ENCODE peak calls at places on chromosome 14, in seven cellular contexts. K, Z, I, D, C, E and H are unnamed samples.

GRCh38 chr14:24080888-24081738 is 9.8 kb downstream of the CPNE6 start:
- DNase-seq in E (peak; percentile 51), K (peak; percentile 79), D (no peak), C (peak; percentile 29), Z (no peak), I (no peak), H (peak; percentile 63)

GRCh38 chr14:99035268-99035667 is 236.7 kb downstream of the BCL11B start:
- DNase-seq in E (no peak), I (no peak), Z (no peak), K (no peak), D (no peak), C (no peak), H (peak; percentile 16)

GRCh38 chr14:47744155-47744554 is 68.8 kb upstream of the MDGA2 start:
- DNase-seq in Z (no peak), C (no peak), D (no peak), K (no peak), I (no peak), E (no peak), H (no peak)

GRCh38 chr14:72699433-72699832 is 194.5 kb downstream of the DPF3 start:
- DNase-seq in K (no peak), C (no peak), D (no peak), E (no peak), Z (no peak), I (no peak), H (no peak)

GRCh38 chr14:76500011-76500410 is 124.1 kb downstream of the ESRRB start:
- DNase-seq in E (no peak), C (no peak), K (no peak), D (no peak), I (no peak), Z (peak; percentile 20), H (peak; percentile 71)

GRCh38 chr14:95361373-95362179 is 41.9 kb upstream of the CLMN start:
- DNase-seq in I (no peak), K (peak; percentile 94), E (peak; percentile 32), Z (no peak), C (no peak), D (peak; percentile 72), H (peak; percentile 94)

GRCh38 chr14:77509366-77509765 is 10.8 kb upstream of the ISM2 start:
- DNase-seq in K (no peak), D (no peak), E (no peak), I (no peak), C (no peak), Z (no peak), H (no peak)

GRCh38 chr14:72766296-72766695 is 127.6 kb downstream of the DPF3 start:
- DNase-seq in C (no peak), I (no peak), D (no peak), E (peak; percentile 65), Z (no peak), K (no peak), H (no peak)

GRCh38 chr14:97299661-97300060 is 502.5 kb downstream of the VRK1 start:
- DNase-seq in K (peak; percentile 59), D (no peak), I (no peak), E (no peak), C (no peak), Z (no peak), H (peak; percentile 41)

GRCh38 chr14:93731753-93732152 is 56.5 kb downstream of the PRIMA1 start:
- DNase-seq in K (no peak), D (no peak), I (no peak), Z (no peak), C (no peak), E (no peak), H (no peak)

GRCh38 chr14:74417611-74418010 is 8.4 kb downstream of the SYNDIG1L start:
- DNase-seq in C (no peak), K (no peak), E (no peak), Z (no peak), I (no peak), D (no peak), H (peak; percentile 97)

GRCh38 chr14:99415496-99416281 is 65.0 kb downstream of the SETD3 start:
- DNase-seq in E (peak; percentile 80), Z (peak; percentile 82), C (peak; percentile 89), I (peak; percentile 80), D (no peak), K (peak; percentile 66), H (peak; percentile 92)

GRCh38 chr14:39228044-39228443 is 5.7 kb upstream of the MIA2 start:
- DNase-seq in E (no peak), K (no peak), I (no peak), D (no peak), Z (no peak), C (no peak), H (no peak)

GRCh38 chr14:69850736-69851112 is 28.5 kb upstream of the SMOC1 start:
- DNase-seq in E (no peak), C (no peak), I (no peak), K (no peak), D (no peak), Z (no peak), H (no peak)

GRCh38 chr14:99314623-99315022 is 42.6 kb upstream of the BCL11B start:
- DNase-seq in I (no peak), Z (no peak), E (no peak), C (no peak), D (no peak), K (no peak), H (no peak)

GRCh38 chr14:90467501-90467900 is 70.7 kb downstream of the CALM1 start:
- DNase-seq in C (no peak), I (no peak), Z (no peak), K (no peak), D (no peak), E (no peak), H (no peak)

GRCh38 chr14:22432348-22432976 is 156.6 kb downstream of the DAD1 start:
- DNase-seq in D (no peak), C (peak; percentile 93), K (no peak), E (no peak), Z (peak; percentile 84), I (no peak), H (no peak)

DNA sequence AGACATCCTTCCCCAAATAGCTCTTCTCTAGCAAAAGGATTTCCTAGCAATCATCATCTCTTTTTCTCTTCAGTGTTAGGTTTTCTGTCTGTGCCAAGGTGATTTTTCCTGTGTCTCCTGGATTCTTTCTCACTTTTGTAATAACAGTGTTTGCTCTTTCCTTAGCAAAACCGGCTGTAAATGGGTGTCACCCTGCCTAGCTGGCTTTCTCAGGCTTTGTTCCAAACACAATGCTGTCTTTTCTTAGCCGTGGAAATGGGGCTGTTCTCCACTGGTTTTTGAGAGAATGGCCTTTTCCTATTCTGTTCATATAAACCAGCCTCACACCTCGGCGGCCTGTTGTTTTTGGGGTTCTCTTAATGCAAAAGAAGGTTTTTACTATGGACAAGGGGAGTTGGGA is 21.9 kb downstream of the JDP2 start:
- DNase-seq in I (no peak), E (no peak), Z (no peak), K (no peak), C (no peak), D (no peak), H (no peak)
- H3K4me1 ChIP-seq in I (peaks cover 22% of the 10 kb centered on the region), E (peaks cover 29% of the 10 kb centered on the region), Z (peaks cover 42% of the 10 kb centered on the region), K (peaks cover 4% of the 10 kb centered on the region), C (peaks cover 41% of the 10 kb centered on the region), D (peaks cover 16% of the 10 kb centered on the region), H (peaks cover 7% of the 10 kb centered on the region)

DNA sequence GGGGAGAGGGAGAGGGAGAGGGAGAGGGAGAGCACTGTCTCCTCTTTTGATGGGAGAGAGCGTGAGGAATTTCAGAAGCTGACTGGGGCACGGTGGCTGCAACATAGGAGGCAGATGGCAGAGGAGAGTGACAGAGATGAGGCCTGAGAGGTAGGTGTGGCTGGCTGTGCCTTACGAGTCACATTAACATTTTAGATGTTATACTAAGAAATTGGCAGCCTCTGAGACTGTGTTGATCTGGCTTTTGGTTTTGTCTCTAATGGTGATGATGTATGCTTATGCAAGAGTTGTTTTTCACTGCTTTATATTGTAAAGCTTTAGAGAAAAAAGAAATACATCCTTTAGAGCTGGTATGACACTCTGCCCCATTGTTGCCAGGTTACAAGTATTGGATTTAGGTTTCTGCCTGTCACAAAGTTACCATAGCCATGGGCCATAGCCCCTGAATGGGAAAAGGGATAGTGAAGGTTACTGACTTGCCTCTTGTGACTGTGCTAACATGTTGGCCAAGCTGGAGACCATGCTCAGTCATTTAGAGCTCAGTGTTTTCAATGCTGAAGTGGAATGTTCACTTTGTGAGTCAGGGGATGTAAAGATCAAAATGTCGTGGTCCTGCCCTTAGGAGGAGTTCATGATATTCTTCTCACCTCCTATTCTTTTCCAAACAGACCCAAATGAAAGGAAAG is 186.2 kb downstream of the SYNE2 start:
- DNase-seq in Z (peak; percentile 12), C (no peak), K (no peak), I (no peak), D (no peak), E (no peak), H (no peak)
- H3K23ac ChIP-seq in Z (no peak overlapping the region), C (no peak overlapping the region), K (no peak overlapping the region), I (no peak overlapping the region), D (no peak overlapping the region), E (no peak overlapping the region), H (no peak overlapping the region)

GRCh38 chr14:100562751-100563150 is 24.5 kb downstream of the BEGAIN start:
- DNase-seq in D (no peak), Z (no peak), E (no peak), K (no peak), I (no peak), C (no peak), H (no peak)

GRCh38 chr14:100558966-100559365 is 28.3 kb downstream of the BEGAIN start:
- DNase-seq in D (no peak), C (no peak), E (no peak), I (no peak), K (no peak), Z (no peak), H (no peak)

GRCh38 chr14:100560471-100560870 is 26.7 kb downstream of the BEGAIN start:
- DNase-seq in D (no peak), E (no peak), Z (no peak), K (no peak), C (no peak), I (no peak), H (no peak)

GRCh38 chr14:100559455-100559854 is 27.8 kb downstream of the BEGAIN start:
- DNase-seq in I (no peak), D (no peak), E (no peak), Z (no peak), K (no peak), C (no peak), H (no peak)

GRCh38 chr14:100560999-100561398 is 26.2 kb downstream of the BEGAIN start:
- DNase-seq in C (no peak), D (no peak), Z (no peak), K (no peak), E (no peak), I (no peak), H (no peak)
- H3K27me3 ChIP-seq in C (no peaks in the 10 kb centered on the region), D (no peaks in the 10 kb centered on the region), Z (peaks cover 60% of the 10 kb centered on the region), K (no peaks in the 10 kb centered on the region), E (peaks cover 8% of the 10 kb centered on the region), I (peaks cover 1% of the 10 kb centered on the region), H (no peaks in the 10 kb centered on the region)

GRCh38 chr14:50529288-50530179 is 2.8 kb downstream of the MAP4K5 start:
- DNase-seq in K (no peak), E (no peak), C (peak; percentile 22), D (no peak), Z (peak; percentile 31), I (no peak), H (peak; percentile 31)

GRCh38 chr14:50531595-50532501 is 521 bp downstream of the MAP4K5 start:
- DNase-seq in K (peak; percentile 62), D (peak; percentile 10), E (peak; percentile 52), Z (peak; percentile 29), I (peak; percentile 38), C (peak; percentile 64), H (peak; percentile 65)

GRCh38 chr14:50530794-50531193 is 1.6 kb downstream of the MAP4K5 start:
- DNase-seq in I (no peak), D (no peak), K (no peak), Z (no peak), E (no peak), C (no peak), H (no peak)

GRCh38 chr14:50532502-50533313 is at the start of gene MAP4K5:
- DNase-seq in D (peak; percentile 69), E (peak; percentile 86), K (peak; percentile 89), I (peak; percentile 82), Z (peak; percentile 89), C (peak; percentile 91), H (peak; percentile 92)

GRCh38 chr14:50530358-50530757 is 2.0 kb downstream of the MAP4K5 start:
- DNase-seq in K (no peak), D (no peak), C (peak; percentile 22), Z (peak; percentile 69), E (no peak), I (no peak), H (no peak)
- H3K4me1 ChIP-seq in K (peaks cover 4% of the 10 kb centered on the region), D (no peaks in the 10 kb centered on the region), C (peaks cover 10% of the 10 kb centered on the region), Z (peaks cover 19% of the 10 kb centered on the region), E (peaks cover 8% of the 10 kb centered on the region), I (peaks cover 3% of the 10 kb centered on the region), H (peaks cover 6% of the 10 kb centered on the region)